ENCODE peak calls at places on chromosomes 16 and 17, in seven cellular contexts. O is chondrocyte; H is H1; L is endothelial cell; T is activated CD8-positive, alpha-beta T cell treated with anti-CD3 and anti-CD28 coated beads for 36 hours; B is astrocyte; F is right lobe of liver. E is an unnamed sample.
A peak's percentile ranks its signal among the peaks of the same experiment; 100 is the strongest.

GRCh38 chr17:44633998-44634397 is 22.3 kb upstream of the MEIOC start:
- DNase-seq in O (no peak), H (no peak), L (no peak), T (no peak), B (no peak), F (no peak), E (no peak)

GRCh38 chr16:10741844-10742243 is 1.8 kb upstream of the NUBP1 start:
- DNase-seq in O (no peak), H (no peak), L (no peak), T (no peak), B (peak; percentile 14), F (peak; percentile 68), E (no peak)

GRCh38 chr17:79617740-79618382 is 7.0 kb upstream of the RBFOX3 start:
- DNase-seq in O (peak; percentile 46), H (no peak), L (no peak), T (no peak), B (no peak), F (no peak), E (no peak)

GRCh38 chr16:84174396-84174795 is 12.5 kb downstream of the TAF1C start:
- DNase-seq in O (no peak), H (no peak), L (no peak), T (no peak), B (no peak), F (no peak), E (no peak)

GRCh38 chr17:9151091-9151490 is 129.8 kb downstream of the NTN1 start:
- DNase-seq in O (no peak), H (no peak), L (no peak), T (no peak), B (no peak), F (no peak), E (no peak)

GRCh38 chr17:48547839-48548686 is 3.2 kb upstream of the HOXB2 start:
- DNase-seq in O (no peak), H (no peak), L (no peak), T (peak; percentile 74), B (peak; percentile 74), F (no peak), E (no peak)

GRCh38 chr17:81940538-81941483 is 3.7 kb upstream of the PYCR1 start:
- DNase-seq in O (peak; percentile 92), H (no peak), L (no peak), T (no peak), B (no peak), F (no peak), E (no peak)

GRCh38 chr16:89759742-89760366 is 38.5 kb downstream of the ZNF276 start:
- DNase-seq in O (no peak), H (no peak), L (no peak), T (no peak), B (no peak), F (no peak), E (no peak)

GRCh38 chr16:58678716-58679115 is 5.9 kb downstream of the SLC38A7 start:
- DNase-seq in O (peak; percentile 27), H (no peak), L (no peak), T (peak; percentile 24), B (no peak), F (peak; percentile 58), E (no peak)

GRCh38 chr16:48824271-48824670 is 214.3 kb upstream of the N4BP1 start:
- DNase-seq in O (no peak), H (no peak), L (no peak), T (no peak), B (no peak), F (no peak), E (no peak)

GRCh38 chr17:7146115-7146514 is 31.5 kb upstream of the ASGR2 start:
- DNase-seq in O (no peak), H (no peak), L (no peak), T (no peak), B (peak; percentile 16), F (no peak), E (no peak)

GRCh38 chr17:71959129-71959528 is 161.7 kb upstream of the SOX9 start:
- DNase-seq in O (no peak), H (no peak), L (no peak), T (no peak), B (no peak), F (no peak), E (no peak)

GRCh38 chr17:751269-752001 is 629 bp downstream of the GEMIN4 start:
- DNase-seq in O (no peak), H (no peak), L (no peak), T (peak; percentile 65), B (no peak), F (peak; percentile 43), E (peak; percentile 62)

GRCh38 chr17:50192873-50193274 is 8.6 kb downstream of the COL1A1 start:
- DNase-seq in O (no peak), H (no peak), L (no peak), T (no peak), B (no peak), F (no peak), E (peak; percentile 56)

GRCh38 chr17:28367641-28368305 is 2.3 kb downstream of the VTN start:
- DNase-seq in O (peak; percentile 81), H (no peak), L (no peak), T (no peak), B (no peak), F (no peak), E (no peak)

GRCh38 chr17:28364665-28365363 is at the start of gene SEBOX:
- DNase-seq in O (peak; percentile 74), H (no peak), L (no peak), T (no peak), B (no peak), F (peak; percentile 66), E (no peak)

GRCh38 chr17:28368306-28368831 is 1.7 kb downstream of the VTN start:
- DNase-seq in O (peak; percentile 68), H (no peak), L (no peak), T (no peak), B (no peak), F (peak; percentile 67), E (no peak)

GRCh38 chr17:28365487-28365886 is 488 bp upstream of the SEBOX start:
- DNase-seq in O (peak; percentile 44), H (no peak), L (no peak), T (no peak), B (no peak), F (no peak), E (no peak)

GRCh38 chr17:28366605-28367004 is 1.6 kb upstream of the SEBOX start:
- DNase-seq in O (peak; percentile 35), H (no peak), L (no peak), T (no peak), B (no peak), F (no peak), E (no peak)
- TF ChIP-seq CTCF in O (peak; percentile 16), H (peak; percentile 10), L (no peak), T (no peak), B (no peak), F (no peak), E (no peak)

GRCh38 chr17:37640016-37640415 is 3.2 kb downstream of the DDX52 start:
- DNase-seq in O (no peak), H (no peak), L (no peak), T (no peak), B (no peak), F (no peak), E (no peak)

GRCh38 chr17:37637956-37638355 is 5.3 kb downstream of the DDX52 start:
- DNase-seq in O (no peak), H (no peak), L (no peak), T (no peak), B (no peak), F (no peak), E (no peak)

GRCh38 chr17:37642706-37643105 is 540 bp downstream of the DDX52 start:
- DNase-seq in O (no peak), H (no peak), L (no peak), T (peak; percentile 8), B (peak; percentile 35), F (no peak), E (no peak)

GRCh38 chr17:37643829-37644228 is 583 bp upstream of the DDX52 start:
- DNase-seq in O (no peak), H (no peak), L (no peak), T (no peak), B (peak; percentile 25), F (no peak), E (no peak)

GRCh38 chr17:37643118-37643766 is at the start of gene DDX52:
- DNase-seq in O (peak; percentile 95), H (peak; percentile 46), L (peak; percentile 82), T (peak; percentile 95), B (peak; percentile 68), F (peak; percentile 94), E (peak; percentile 95)
- TF ChIP-seq CTCF in O (no peak), H (no peak), L (no peak), T (no peak), B (no peak), F (peak; percentile 27), E (no peak)

DNA sequence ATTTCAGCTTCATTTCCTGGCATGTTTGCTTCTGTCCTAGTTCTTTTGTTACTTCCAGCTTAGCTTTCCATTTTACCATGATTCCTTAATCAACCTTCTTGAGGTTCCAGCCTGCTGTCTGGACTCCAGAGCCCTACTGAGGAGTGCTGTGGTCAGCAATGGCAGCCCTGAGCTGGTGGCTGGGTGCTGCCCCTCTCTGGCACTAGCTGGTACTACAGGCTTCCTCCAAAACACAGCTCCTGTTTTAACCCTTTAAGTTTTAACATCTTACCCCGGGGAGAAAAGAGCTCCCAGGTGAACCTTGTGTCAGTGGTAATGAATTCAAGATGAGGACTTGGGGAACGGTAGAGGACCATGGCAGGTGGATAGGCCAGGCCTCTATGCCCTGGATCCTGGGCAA is 395.5 kb downstream of the TMEM114 start:
- DNase-seq in O (no peak), H (peak; percentile 33), L (peak; percentile 56), T (no peak), B (no peak), F (no peak), E (no peak)
- TF ChIP-seq CTCF in O (no peak), H (peak; percentile 71), L (peak; percentile 48), T (peak; percentile 34), B (no peak), F (no peak), E (no peak)

GRCh38 chr16:87347932-87348615 is 30.9 kb upstream of the C16orf95 start:
- DNase-seq in O (no peak), H (no peak), L (no peak), T (no peak), B (no peak), F (no peak), E (no peak)
- TF ChIP-seq CTCF in O (peak; percentile 8), H (peak; percentile 31), L (no peak), T (no peak), B (no peak), F (no peak), E (no peak)

GRCh38 chr16:25106567-25107465 is 4.7 kb upstream of the LCMT1 start:
- DNase-seq in O (peak; percentile 98), H (peak; percentile 73), L (peak; percentile 93), T (peak; percentile 93), B (peak; percentile 70), F (peak; percentile 97), E (peak; percentile 91)
- TF ChIP-seq CTCF in O (peak; percentile 71), H (peak; percentile 43), L (no peak), T (peak; percentile 47), B (no peak), F (peak; percentile 46), E (peak; percentile 75)

E was measured in GM10248.